ENCODE peak calls at places on chromosomes 16 and 17, in eight cellular contexts. One of them, this sample, is unnamed.

GRCh38 chr17:15123593-15124590 is 141.2 kb downstream of the PMP22 start:
- DNase-seq in stimulated activated CD8-positive, alpha-beta memory T cell treated with anti-CD3 and anti-CD28 coated beads, Interleukin-4, amount 100 ng/mL, for 4 hours: no peak
- DNase-seq in activated CD8-positive, alpha-beta memory T cell treated with anti-CD3 and anti-CD28 coated beads, Interleukin-2, amount 50 U/mL, for 48 hours: no peak
- DNase-seq in KBM-7: peak; percentile 4
- DNase-seq in nucleus accumbens: no peak
- DNase-seq in adrenal gland: no peak
- DNase-seq in posterior vena cava: no peak
- DNase-seq in T-helper 17 cell: no peak
- DNase-seq in this sample: peak; percentile 65

GRCh38 chr17:29677139-29677834 is 54.6 kb upstream of the CORO6 start:
- DNase-seq in KBM-7: no peak
- DNase-seq in nucleus accumbens: peak; percentile 17
- DNase-seq in activated CD8-positive, alpha-beta memory T cell treated with anti-CD3 and anti-CD28 coated beads, Interleukin-2, amount 50 U/mL, for 48 hours: no peak
- DNase-seq in adrenal gland: no peak
- DNase-seq in posterior vena cava: no peak
- DNase-seq in T-helper 17 cell: no peak
- DNase-seq in stimulated activated CD8-positive, alpha-beta memory T cell treated with anti-CD3 and anti-CD28 coated beads, Interleukin-4, amount 100 ng/mL, for 4 hours: no peak
- DNase-seq in this sample: no peak

GRCh38 chr16:74850027-74850426 is 75.4 kb upstream of the FA2H start:
- DNase-seq in T-helper 17 cell: no peak
- DNase-seq in activated CD8-positive, alpha-beta memory T cell treated with anti-CD3 and anti-CD28 coated beads, Interleukin-2, amount 50 U/mL, for 48 hours: no peak
- DNase-seq in nucleus accumbens: no peak
- DNase-seq in adrenal gland: no peak
- DNase-seq in KBM-7: no peak
- DNase-seq in posterior vena cava: no peak
- DNase-seq in stimulated activated CD8-positive, alpha-beta memory T cell treated with anti-CD3 and anti-CD28 coated beads, Interleukin-4, amount 100 ng/mL, for 4 hours: no peak
- DNase-seq in this sample: no peak

GRCh38 chr17:56029980-56030624 is 123.2 kb upstream of the ANKFN1 start:
- DNase-seq in T-helper 17 cell: no peak
- DNase-seq in posterior vena cava: no peak
- DNase-seq in nucleus accumbens: no peak
- DNase-seq in adrenal gland: no peak
- DNase-seq in KBM-7: no peak
- DNase-seq in stimulated activated CD8-positive, alpha-beta memory T cell treated with anti-CD3 and anti-CD28 coated beads, Interleukin-4, amount 100 ng/mL, for 4 hours: no peak
- DNase-seq in activated CD8-positive, alpha-beta memory T cell treated with anti-CD3 and anti-CD28 coated beads, Interleukin-2, amount 50 U/mL, for 48 hours: no peak
- DNase-seq in this sample: no peak

GRCh38 chr17:69445132-69445531 is 30.6 kb downstream of the MAP2K6 start:
- DNase-seq in adrenal gland: no peak
- DNase-seq in nucleus accumbens: no peak
- DNase-seq in posterior vena cava: no peak
- DNase-seq in activated CD8-positive, alpha-beta memory T cell treated with anti-CD3 and anti-CD28 coated beads, Interleukin-2, amount 50 U/mL, for 48 hours: no peak
- DNase-seq in T-helper 17 cell: no peak
- DNase-seq in stimulated activated CD8-positive, alpha-beta memory T cell treated with anti-CD3 and anti-CD28 coated beads, Interleukin-4, amount 100 ng/mL, for 4 hours: no peak
- DNase-seq in KBM-7: no peak
- DNase-seq in this sample: no peak

GRCh38 chr17:74691151-74691550 is 21.6 kb downstream of the CD300LF start:
- DNase-seq in posterior vena cava: no peak
- DNase-seq in T-helper 17 cell: no peak
- DNase-seq in adrenal gland: no peak
- DNase-seq in KBM-7: no peak
- DNase-seq in stimulated activated CD8-positive, alpha-beta memory T cell treated with anti-CD3 and anti-CD28 coated beads, Interleukin-4, amount 100 ng/mL, for 4 hours: no peak
- DNase-seq in activated CD8-positive, alpha-beta memory T cell treated with anti-CD3 and anti-CD28 coated beads, Interleukin-2, amount 50 U/mL, for 48 hours: no peak
- DNase-seq in nucleus accumbens: no peak
- DNase-seq in this sample: no peak

GRCh38 chr16:17552351-17552750 is 81.6 kb upstream of the XYLT1 start:
- DNase-seq in stimulated activated CD8-positive, alpha-beta memory T cell treated with anti-CD3 and anti-CD28 coated beads, Interleukin-4, amount 100 ng/mL, for 4 hours: no peak
- DNase-seq in T-helper 17 cell: no peak
- DNase-seq in activated CD8-positive, alpha-beta memory T cell treated with anti-CD3 and anti-CD28 coated beads, Interleukin-2, amount 50 U/mL, for 48 hours: no peak
- DNase-seq in nucleus accumbens: no peak
- DNase-seq in posterior vena cava: no peak
- DNase-seq in KBM-7: no peak
- DNase-seq in adrenal gland: no peak
- DNase-seq in this sample: no peak

GRCh38 chr17:42178817-42179216 is 2.1 kb downstream of the KCNH4 start:
- DNase-seq in T-helper 17 cell: no peak
- DNase-seq in posterior vena cava: no peak
- DNase-seq in nucleus accumbens: no peak
- DNase-seq in activated CD8-positive, alpha-beta memory T cell treated with anti-CD3 and anti-CD28 coated beads, Interleukin-2, amount 50 U/mL, for 48 hours: no peak
- DNase-seq in KBM-7: no peak
- DNase-seq in adrenal gland: no peak
- DNase-seq in stimulated activated CD8-positive, alpha-beta memory T cell treated with anti-CD3 and anti-CD28 coated beads, Interleukin-4, amount 100 ng/mL, for 4 hours: no peak
- DNase-seq in this sample: no peak

GRCh38 chr17:31467502-31468256 is 76.2 kb downstream of the RAB11FIP4 start:
- DNase-seq in stimulated activated CD8-positive, alpha-beta memory T cell treated with anti-CD3 and anti-CD28 coated beads, Interleukin-4, amount 100 ng/mL, for 4 hours: no peak
- DNase-seq in KBM-7: no peak
- DNase-seq in T-helper 17 cell: no peak
- DNase-seq in activated CD8-positive, alpha-beta memory T cell treated with anti-CD3 and anti-CD28 coated beads, Interleukin-2, amount 50 U/mL, for 48 hours: no peak
- DNase-seq in adrenal gland: no peak
- DNase-seq in nucleus accumbens: peak; percentile 61
- DNase-seq in posterior vena cava: no peak
- DNase-seq in this sample: no peak

GRCh38 chr17:64658931-64659330 is 3.2 kb downstream of the SMURF2 start:
- DNase-seq in T-helper 17 cell: no peak
- DNase-seq in posterior vena cava: no peak
- DNase-seq in stimulated activated CD8-positive, alpha-beta memory T cell treated with anti-CD3 and anti-CD28 coated beads, Interleukin-4, amount 100 ng/mL, for 4 hours: no peak
- DNase-seq in adrenal gland: no peak
- DNase-seq in KBM-7: no peak
- DNase-seq in activated CD8-positive, alpha-beta memory T cell treated with anti-CD3 and anti-CD28 coated beads, Interleukin-2, amount 50 U/mL, for 48 hours: no peak
- DNase-seq in nucleus accumbens: no peak
- DNase-seq in this sample: peak; percentile 52

GRCh38 chr17:80861892-80862291 is 129.7 kb upstream of the CHMP6 start:
- DNase-seq in adrenal gland: peak; percentile 77
- DNase-seq in stimulated activated CD8-positive, alpha-beta memory T cell treated with anti-CD3 and anti-CD28 coated beads, Interleukin-4, amount 100 ng/mL, for 4 hours: peak; percentile 5
- DNase-seq in nucleus accumbens: peak; percentile 36
- DNase-seq in KBM-7: no peak
- DNase-seq in posterior vena cava: peak; percentile 76
- DNase-seq in T-helper 17 cell: no peak
- DNase-seq in activated CD8-positive, alpha-beta memory T cell treated with anti-CD3 and anti-CD28 coated beads, Interleukin-2, amount 50 U/mL, for 48 hours: no peak
- DNase-seq in this sample: no peak

GRCh38 chr17:34719569-34719968 is 140.2 kb downstream of the TMEM132E start:
- DNase-seq in KBM-7: no peak
- DNase-seq in activated CD8-positive, alpha-beta memory T cell treated with anti-CD3 and anti-CD28 coated beads, Interleukin-2, amount 50 U/mL, for 48 hours: no peak
- DNase-seq in posterior vena cava: no peak
- DNase-seq in T-helper 17 cell: no peak
- DNase-seq in nucleus accumbens: peak; percentile 8
- DNase-seq in stimulated activated CD8-positive, alpha-beta memory T cell treated with anti-CD3 and anti-CD28 coated beads, Interleukin-4, amount 100 ng/mL, for 4 hours: no peak
- DNase-seq in adrenal gland: no peak
- DNase-seq in this sample: no peak

GRCh38 chr17:6514371-6514770 is 42.0 kb downstream of the PITPNM3 start:
- DNase-seq in posterior vena cava: no peak
- DNase-seq in stimulated activated CD8-positive, alpha-beta memory T cell treated with anti-CD3 and anti-CD28 coated beads, Interleukin-4, amount 100 ng/mL, for 4 hours: no peak
- DNase-seq in KBM-7: no peak
- DNase-seq in activated CD8-positive, alpha-beta memory T cell treated with anti-CD3 and anti-CD28 coated beads, Interleukin-2, amount 50 U/mL, for 48 hours: no peak
- DNase-seq in T-helper 17 cell: no peak
- DNase-seq in adrenal gland: no peak
- DNase-seq in nucleus accumbens: no peak
- DNase-seq in this sample: peak; percentile 42

GRCh38 chr16:73390936-73391335 is 343.0 kb upstream of the ZFHX3 start:
- DNase-seq in T-helper 17 cell: no peak
- DNase-seq in adrenal gland: no peak
- DNase-seq in posterior vena cava: no peak
- DNase-seq in activated CD8-positive, alpha-beta memory T cell treated with anti-CD3 and anti-CD28 coated beads, Interleukin-2, amount 50 U/mL, for 48 hours: no peak
- DNase-seq in nucleus accumbens: no peak
- DNase-seq in KBM-7: no peak
- DNase-seq in stimulated activated CD8-positive, alpha-beta memory T cell treated with anti-CD3 and anti-CD28 coated beads, Interleukin-4, amount 100 ng/mL, for 4 hours: no peak
- DNase-seq in this sample: peak; percentile 91

GRCh38 chr16:12502671-12503070 is 301.0 kb downstream of the CPPED1 start:
- DNase-seq in adrenal gland: no peak
- DNase-seq in activated CD8-positive, alpha-beta memory T cell treated with anti-CD3 and anti-CD28 coated beads, Interleukin-2, amount 50 U/mL, for 48 hours: no peak
- DNase-seq in posterior vena cava: no peak
- DNase-seq in nucleus accumbens: no peak
- DNase-seq in T-helper 17 cell: no peak
- DNase-seq in KBM-7: no peak
- DNase-seq in stimulated activated CD8-positive, alpha-beta memory T cell treated with anti-CD3 and anti-CD28 coated beads, Interleukin-4, amount 100 ng/mL, for 4 hours: no peak
- DNase-seq in this sample: no peak

This sample was measured in RPMI7951.